ENCODE peak calls at places on chromosomes 6 and 20, in six cellular contexts. One of them, this sample, is unnamed.

GRCh38 chr6:45478235-45478634 is 100.5 kb upstream of the SUPT3H start:
- DNase-seq in H9: no peak
- DNase-seq in mesendoderm: no peak
- DNase-seq in trophoblast cell: no peak
- DNase-seq in IMR-90: peak
- DNase-seq in neuronal stem cell: no peak
- DNase-seq in this sample: peak

GRCh38 chr6:14658909-14659561 is 541.5 kb downstream of the CD83 start:
- DNase-seq in IMR-90: peak
- DNase-seq in H9: no peak
- DNase-seq in neuronal stem cell: no peak
- DNase-seq in mesendoderm: peak
- DNase-seq in trophoblast cell: peak
- DNase-seq in this sample: peak

GRCh38 chr20:44516491-44516890 is 5.4 kb downstream of the SERINC3 start:
- DNase-seq in IMR-90: no peak
- DNase-seq in mesendoderm: no peak
- DNase-seq in neuronal stem cell: no peak
- DNase-seq in H9: no peak
- DNase-seq in trophoblast cell: no peak
- DNase-seq in this sample: no peak

GRCh38 chr20:42260216-42260615 is 642.0 kb upstream of the CHD6 start:
- DNase-seq in mesendoderm: no peak
- DNase-seq in IMR-90: no peak
- DNase-seq in H9: no peak
- DNase-seq in trophoblast cell: no peak
- DNase-seq in neuronal stem cell: no peak
- DNase-seq in this sample: no peak

GRCh38 chr6:5813625-5814027 is 193.1 kb downstream of the NRN1 start:
- DNase-seq in trophoblast cell: no peak
- DNase-seq in neuronal stem cell: no peak
- DNase-seq in mesendoderm: no peak
- DNase-seq in IMR-90: no peak
- DNase-seq in H9: no peak
- DNase-seq in this sample: no peak

GRCh38 chr6:119720160-119720559 is 370.6 kb upstream of the MAN1A1 start:
- DNase-seq in H9: no peak
- DNase-seq in neuronal stem cell: no peak
- DNase-seq in mesendoderm: peak
- DNase-seq in trophoblast cell: no peak
- DNase-seq in IMR-90: peak
- DNase-seq in this sample: peak

GRCh38 chr6:96301781-96302180 is 219.8 kb upstream of the UFL1 start:
- DNase-seq in H9: no peak
- DNase-seq in trophoblast cell: no peak
- DNase-seq in neuronal stem cell: peak
- DNase-seq in mesendoderm: peak
- DNase-seq in IMR-90: no peak
- DNase-seq in this sample: no peak

GRCh38 chr6:29200767-29201662 is 30.3 kb downstream of the OR2J2 start:
- DNase-seq in mesendoderm: no peak
- DNase-seq in H9: no peak
- DNase-seq in trophoblast cell: no peak
- DNase-seq in IMR-90: no peak
- DNase-seq in neuronal stem cell: no peak
- DNase-seq in this sample: no peak

GRCh38 chr20:17735206-17735804 is 35.5 kb downstream of the BANF2 start:
- DNase-seq in trophoblast cell: peak
- DNase-seq in mesendoderm: peak
- DNase-seq in IMR-90: peak
- DNase-seq in H9: no peak
- DNase-seq in neuronal stem cell: no peak
- DNase-seq in this sample: peak

GRCh38 chr6:138465007-138465645 is 34.2 kb downstream of the NHSL1 start:
- DNase-seq in IMR-90: peak
- DNase-seq in neuronal stem cell: no peak
- DNase-seq in mesendoderm: peak
- DNase-seq in trophoblast cell: peak
- DNase-seq in H9: no peak
- DNase-seq in this sample: peak

GRCh38 chr20:12180107-12180661 is 262.5 kb downstream of the BTBD3 start:
- DNase-seq in IMR-90: no peak
- DNase-seq in trophoblast cell: no peak
- DNase-seq in H9: no peak
- DNase-seq in mesendoderm: no peak
- DNase-seq in neuronal stem cell: no peak
- DNase-seq in this sample: no peak

GRCh38 chr6:23637296-23637695 is 488.7 kb upstream of the NRSN1 start:
- DNase-seq in H9: no peak
- DNase-seq in neuronal stem cell: no peak
- DNase-seq in mesendoderm: no peak
- DNase-seq in trophoblast cell: no peak
- DNase-seq in IMR-90: no peak
- DNase-seq in this sample: no peak

GRCh38 chr6:123808556-123808955 is 4.9 kb downstream of the NKAIN2 start:
- DNase-seq in mesendoderm: no peak
- DNase-seq in neuronal stem cell: no peak
- DNase-seq in trophoblast cell: no peak
- DNase-seq in IMR-90: no peak
- DNase-seq in H9: no peak
- DNase-seq in this sample: no peak

GRCh38 chr20:60262967-60263603 is 304.9 kb downstream of the CDH26 start:
- DNase-seq in H9: peak
- DNase-seq in neuronal stem cell: peak
- DNase-seq in IMR-90: no peak
- DNase-seq in mesendoderm: peak
- DNase-seq in trophoblast cell: peak
- DNase-seq in this sample: no peak

GRCh38 chr6:107185570-107185969 is 70.3 kb upstream of the BEND3 start:
- DNase-seq in IMR-90: peak
- DNase-seq in mesendoderm: peak
- DNase-seq in neuronal stem cell: no peak
- DNase-seq in H9: peak
- DNase-seq in trophoblast cell: peak
- DNase-seq in this sample: peak

GRCh38 chr6:91240878-91241603 is 654.2 kb upstream of the MAP3K7 start:
- DNase-seq in H9: no peak
- DNase-seq in trophoblast cell: no peak
- DNase-seq in IMR-90: no peak
- DNase-seq in mesendoderm: no peak
- DNase-seq in neuronal stem cell: no peak
- DNase-seq in this sample: no peak

GRCh38 chr20:50625986-50626677 is 65.2 kb downstream of the RIPOR3 start:
- DNase-seq in neuronal stem cell: no peak
- DNase-seq in IMR-90: peak
- DNase-seq in mesendoderm: peak
- DNase-seq in H9: peak
- DNase-seq in trophoblast cell: peak
- DNase-seq in this sample: peak

GRCh38 chr20:9286501-9286900 is 217.6 kb downstream of the PLCB4 start:
- DNase-seq in neuronal stem cell: no peak
- DNase-seq in H9: no peak
- DNase-seq in trophoblast cell: no peak
- DNase-seq in mesendoderm: no peak
- DNase-seq in IMR-90: peak
- DNase-seq in this sample: no peak

GRCh38 chr20:17228624-17229061 is 1.8 kb downstream of the PCSK2 start:
- DNase-seq in IMR-90: no peak
- DNase-seq in trophoblast cell: no peak
- DNase-seq in neuronal stem cell: no peak
- DNase-seq in mesendoderm: peak
- DNase-seq in H9: peak
- DNase-seq in this sample: no peak

GRCh38 chr6:149488815-149489214 is 4.0 kb upstream of the ZC3H12D start:
- DNase-seq in neuronal stem cell: no peak
- DNase-seq in mesendoderm: no peak
- DNase-seq in trophoblast cell: no peak
- DNase-seq in H9: no peak
- DNase-seq in IMR-90: no peak
- DNase-seq in this sample: no peak

GRCh38 chr20:45032276-45032675 is 66.0 kb downstream of the STK4 start:
- DNase-seq in H9: no peak
- DNase-seq in IMR-90: no peak
- DNase-seq in trophoblast cell: no peak
- DNase-seq in neuronal stem cell: no peak
- DNase-seq in mesendoderm: no peak
- DNase-seq in this sample: no peak

GRCh38 chr6:17394192-17394611 is 807 bp downstream of the CAP2 start:
- DNase-seq in IMR-90: peak
- DNase-seq in neuronal stem cell: no peak
- DNase-seq in H9: peak
- DNase-seq in mesendoderm: peak
- DNase-seq in trophoblast cell: peak
- DNase-seq in this sample: peak

GRCh38 chr6:2524090-2524489 is 226.6 kb downstream of the MYLK4 start:
- DNase-seq in neuronal stem cell: no peak
- DNase-seq in mesendoderm: peak
- DNase-seq in IMR-90: no peak
- DNase-seq in trophoblast cell: no peak
- DNase-seq in H9: no peak
- DNase-seq in this sample: no peak

GRCh38 chr6:159890802-159891201 is at the start of gene MAS1:
- DNase-seq in trophoblast cell: no peak
- DNase-seq in mesendoderm: no peak
- DNase-seq in neuronal stem cell: no peak
- DNase-seq in H9: no peak
- DNase-seq in IMR-90: no peak
- DNase-seq in this sample: no peak

GRCh38 chr20:63033635-63034510 is 27.1 kb upstream of the BHLHE23 start:
- DNase-seq in trophoblast cell: no peak
- DNase-seq in IMR-90: no peak
- DNase-seq in H9: no peak
- DNase-seq in neuronal stem cell: no peak
- DNase-seq in mesendoderm: no peak
- DNase-seq in this sample: no peak
- H3K4ac ChIP-seq in trophoblast cell: no peak
- H3K4ac ChIP-seq in IMR-90: no peak
- H3K4ac ChIP-seq in H9: no peak
- H3K4ac ChIP-seq in neuronal stem cell: peak
- H3K4ac ChIP-seq in mesendoderm: no peak
- H3K4ac ChIP-seq in this sample: no peak

DNA sequence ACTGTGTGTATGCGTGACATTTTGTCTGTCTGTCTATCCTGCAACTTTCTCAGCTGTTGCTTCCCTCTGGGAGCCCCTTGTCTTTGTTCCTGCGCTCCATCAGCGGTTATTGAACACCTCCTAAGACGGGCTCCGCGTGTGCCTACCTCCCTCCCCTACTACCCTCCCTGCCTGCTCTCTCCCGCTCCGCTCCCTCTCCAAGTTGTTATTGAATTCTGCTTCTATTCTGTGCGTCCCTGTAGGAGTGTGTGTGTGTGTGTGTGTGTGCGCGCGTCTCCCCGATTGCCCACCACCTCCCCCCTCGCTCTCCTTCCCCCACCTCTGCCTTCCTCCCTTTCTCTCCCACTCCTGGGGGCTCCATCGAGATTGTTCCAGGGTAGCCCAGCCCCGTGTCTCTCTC is 68.2 kb downstream of the SRC start:
- DNase-seq in IMR-90: no peak
- DNase-seq in H9: no peak
- DNase-seq in trophoblast cell: no peak
- DNase-seq in neuronal stem cell: no peak
- DNase-seq in mesendoderm: no peak
- DNase-seq in this sample: no peak
- H4K8ac ChIP-seq in IMR-90: no peak
- H4K8ac ChIP-seq in H9: no peak
- H4K8ac ChIP-seq in trophoblast cell: no peak
- H4K8ac ChIP-seq in neuronal stem cell: no peak
- H4K8ac ChIP-seq in mesendoderm: no peak
- H4K8ac ChIP-seq in this sample: no peak

DNA sequence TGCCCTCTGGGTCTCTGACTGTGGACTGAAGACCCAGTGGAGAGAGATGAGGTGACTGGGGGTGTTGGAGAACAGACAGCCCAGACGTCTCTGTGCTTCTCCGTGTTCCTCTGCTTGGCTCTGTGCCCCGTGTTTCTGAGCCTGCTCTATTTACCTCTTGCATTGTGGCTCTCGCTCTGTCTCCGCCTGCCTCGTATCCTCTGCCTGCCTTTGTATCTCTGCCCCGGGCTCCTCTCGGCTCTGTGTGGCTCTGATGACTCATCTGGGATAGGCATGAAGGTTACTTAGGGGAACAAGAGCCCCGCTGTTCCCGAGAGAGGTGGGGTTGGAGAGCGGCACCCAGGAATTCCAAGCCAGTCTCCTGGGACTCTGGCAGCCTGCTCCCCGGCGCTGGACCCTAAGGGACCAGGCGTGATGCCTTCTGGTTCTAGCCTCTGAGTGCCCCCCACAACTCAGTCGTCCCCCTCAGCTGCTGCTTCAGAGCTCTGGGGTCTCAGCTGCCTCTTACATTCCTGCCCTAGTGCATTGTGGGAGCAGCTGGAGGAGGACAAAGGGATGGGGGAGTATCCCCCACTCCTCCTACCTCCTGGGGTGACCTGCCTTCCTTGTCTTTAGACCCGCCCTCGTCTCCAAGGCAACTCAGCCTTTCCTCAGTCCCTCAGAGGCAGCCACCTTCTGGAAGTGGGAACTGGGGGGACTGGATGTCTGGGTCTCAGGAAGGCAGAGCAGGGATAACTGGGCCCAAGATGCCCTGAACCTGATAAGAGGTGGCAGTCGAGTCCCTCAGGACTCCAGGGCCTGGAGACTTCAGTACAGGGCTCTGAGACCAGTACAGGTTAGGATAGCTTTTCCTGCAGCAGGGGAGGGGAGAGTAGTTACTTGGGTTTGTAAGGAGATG is 1.9 kb downstream of the DDR1 start:
- DNase-seq in trophoblast cell: peak
- DNase-seq in IMR-90: peak
- DNase-seq in neuronal stem cell: peak
- DNase-seq in mesendoderm: peak
- DNase-seq in H9: peak
- DNase-seq in this sample: peak
- H3K4ac ChIP-seq in trophoblast cell: peak
- H3K4ac ChIP-seq in IMR-90: peak
- H3K4ac ChIP-seq in neuronal stem cell: peak
- H3K4ac ChIP-seq in mesendoderm: peak
- H3K4ac ChIP-seq in H9: no peak
- H3K4ac ChIP-seq in this sample: peak

DNA sequence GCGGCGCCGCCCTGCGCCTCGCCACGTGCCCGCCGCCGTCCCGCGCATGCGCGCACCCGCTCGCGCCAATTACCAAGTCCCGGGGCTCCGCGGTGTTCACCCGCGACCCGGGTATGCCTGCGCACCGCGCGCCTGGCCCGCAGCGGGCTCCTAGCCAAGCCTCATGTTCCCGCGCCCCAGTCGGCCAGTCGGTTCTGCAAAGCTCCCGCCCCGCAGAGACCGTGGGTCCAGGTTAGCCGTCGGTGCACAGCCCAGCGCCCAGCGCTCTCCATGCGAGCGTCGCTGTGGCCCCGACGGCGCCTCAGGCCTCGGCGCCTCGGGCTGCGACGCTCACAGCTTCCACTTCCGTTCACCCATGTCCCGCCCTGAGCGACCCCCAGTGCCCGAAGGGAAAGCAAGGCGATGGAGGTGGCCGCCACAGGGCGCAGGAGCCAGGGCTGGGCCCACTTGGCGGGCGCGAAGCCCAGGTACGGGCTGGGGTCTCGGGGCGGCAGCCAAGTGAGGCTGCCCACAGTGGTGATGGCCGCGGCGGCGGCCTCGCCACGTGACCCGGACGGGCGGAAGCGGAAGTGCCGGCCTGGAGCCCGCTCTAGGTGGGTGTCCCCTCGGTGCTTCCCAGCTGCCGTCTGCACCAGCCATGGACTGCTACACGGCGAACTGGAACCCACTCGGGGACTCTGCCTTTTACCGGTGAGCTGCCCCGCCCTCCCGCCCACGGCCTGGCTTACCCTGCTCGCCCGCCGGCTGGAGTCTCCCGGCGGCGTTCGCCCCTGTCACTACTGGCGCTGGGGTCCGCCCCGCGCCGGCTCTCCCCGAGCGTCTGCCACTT is at the start of the genes PCED1A and VPS16:
- DNase-seq in neuronal stem cell: peak
- DNase-seq in IMR-90: peak
- DNase-seq in mesendoderm: peak
- DNase-seq in trophoblast cell: peak
- DNase-seq in H9: peak
- DNase-seq in this sample: peak
- H4K8ac ChIP-seq in neuronal stem cell: peak
- H4K8ac ChIP-seq in IMR-90: peak
- H4K8ac ChIP-seq in mesendoderm: peak
- H4K8ac ChIP-seq in trophoblast cell: peak
- H4K8ac ChIP-seq in H9: no peak
- H4K8ac ChIP-seq in this sample: peak

This sample was measured in mesenchymal stem cell.